ENCODE peak calls at places on chromosomes 7 and 10, in nine cellular contexts. V is IMR-90, O is sigmoid colon, C is heart right ventricle, P is DND-41, S is transverse colon, D is esophagus squamous epithelium, K is uterus, X is tibial nerve. N is an unnamed sample. For H3K4me1, the result is how much of the 10 kb centered on the place peaks cover.

GRCh38 chr7:33895025-33895804 is 10.1 kb upstream of the BMPER start:
- DNase-seq in V (peak), O (peak), C (peak), P (peak), S (peak), D (no peak), K (peak), X (peak), N (no peak)

GRCh38 chr10:61778137-61778536 is 115.4 kb downstream of the CABCOCO1 start:
- DNase-seq in V (no peak), O (no peak), C (no peak), P (no peak), S (no peak), D (no peak), K (no peak), X (no peak), N (no peak)

GRCh38 chr7:132739271-132739955 is 163.1 kb upstream of the PLXNA4 start:
- DNase-seq in V (peak), O (no peak), C (peak), P (no peak), S (no peak), D (no peak), K (no peak), X (no peak), N (peak)

GRCh38 chr10:17212802-17213204 is 11.3 kb upstream of the TRDMT1 start:
- DNase-seq in V (no peak), O (no peak), C (no peak), P (no peak), S (no peak), D (no peak), K (no peak), X (no peak), N (no peak)

GRCh38 chr10:124646483-124647352 is 97.5 kb downstream of the FAM53B start:
- DNase-seq in V (peak), O (peak), C (peak), P (no peak), S (peak), D (no peak), K (peak), X (peak), N (no peak)

GRCh38 chr7:25288536-25289283 is 60.4 kb upstream of the NPVF start:
- DNase-seq in V (no peak), O (no peak), C (peak), P (no peak), S (no peak), D (no peak), K (no peak), X (no peak), N (no peak)

GRCh38 chr10:31745612-31746376 is 182.8 kb downstream of the ARHGAP12 start:
- DNase-seq in V (peak), O (no peak), C (no peak), P (no peak), S (no peak), D (no peak), K (no peak), X (no peak), N (peak)

GRCh38 chr7:11737723-11738122 is 94.3 kb downstream of the THSD7A start:
- DNase-seq in V (peak), O (no peak), C (no peak), P (no peak), S (no peak), D (no peak), K (no peak), X (no peak), N (no peak)

GRCh38 chr10:72746606-72747357 is 54.8 kb downstream of the MCU start:
- DNase-seq in V (no peak), O (no peak), C (no peak), P (no peak), S (no peak), D (no peak), K (no peak), X (no peak), N (no peak)

GRCh38 chr7:19112290-19113000 is 5.0 kb downstream of the TWIST1 start:
- DNase-seq in V (peak), O (peak), C (no peak), P (no peak), S (no peak), D (no peak), K (no peak), X (no peak), N (no peak)

GRCh38 chr7:167087-167855 is 25.1 kb upstream of the FAM20C start:
- DNase-seq in V (no peak), O (peak), C (no peak), P (no peak), S (no peak), D (no peak), K (no peak), X (no peak), N (no peak)

GRCh38 chr10:78551184-78552005 is 517.4 kb upstream of the ZMIZ1 start:
- DNase-seq in V (no peak), O (no peak), C (no peak), P (peak), S (no peak), D (no peak), K (no peak), X (no peak), N (no peak)

GRCh38 chr10:110850099-110850498 is 21.6 kb upstream of the PDCD4 start:
- DNase-seq in V (no peak), O (no peak), C (no peak), P (no peak), S (no peak), D (no peak), K (no peak), X (no peak), N (no peak)
- H3K4me1 ChIP-seq in V (under half), O (under half), C (under half), P (under half), S (under half), D (half or more), K (under half), X (under half), N (under half)

GRCh38 chr10:106825996-106826395 is 338.5 kb downstream of the SORCS1 start:
- DNase-seq in V (no peak), O (no peak), C (no peak), P (no peak), S (no peak), D (no peak), K (no peak), X (no peak), N (no peak)

DNA sequence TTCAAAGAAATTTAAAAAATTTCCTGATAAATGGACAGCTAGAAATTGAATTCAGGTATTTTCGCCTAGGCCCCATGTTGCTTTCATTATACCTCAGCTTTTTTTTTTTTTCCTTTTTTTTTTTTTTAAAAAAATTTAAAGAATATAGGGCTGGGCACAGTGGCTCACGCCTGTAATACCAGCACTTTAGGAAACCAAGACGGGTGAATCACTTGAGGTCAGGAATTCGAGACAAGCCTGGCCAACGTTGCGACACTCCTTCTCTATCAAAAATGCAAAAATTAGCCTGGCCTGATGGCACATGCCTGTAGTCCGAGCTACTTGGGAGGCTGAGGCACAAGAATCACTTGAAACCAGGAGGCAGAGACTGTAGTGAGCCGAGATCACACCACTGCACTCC is 334.0 kb downstream of the SORCS1 start:
- DNase-seq in V (no peak), O (no peak), C (no peak), P (no peak), S (no peak), D (no peak), K (no peak), X (no peak), N (no peak)
- H3K27ac ChIP-seq in V (no peak), O (no peak), C (no peak), P (no peak), S (no peak), D (no peak), K (no peak), X (no peak), N (no peak)

GRCh38 chr7:157397751-157398691 is 61.2 kb downstream of the DNAJB6 start:
- DNase-seq in V (peak), O (peak), C (peak), P (no peak), S (peak), D (no peak), K (peak), X (no peak), N (peak)
- TF ChIP-seq CTCF in V (peak), O (no peak), C (peak), P (peak), S (peak), D (no peak), K (peak), X (peak), N (peak)

GRCh38 chr10:109504401-109504800 is 418.9 kb downstream of the XPNPEP1 start:
- DNase-seq in V (no peak), O (no peak), C (no peak), P (no peak), S (no peak), D (no peak), K (peak), X (no peak), N (no peak)
- H3K4me1 ChIP-seq in V (under half), O (under half), C (under half), P (under half), S (under half), D (under half), K (under half), X (under half), N (under half)

GRCh38 chr7:104677587-104677986 is 336.4 kb upstream of the KMT2E start:
- DNase-seq in V (no peak), O (no peak), C (no peak), P (no peak), S (no peak), D (no peak), K (no peak), X (no peak), N (no peak)
- H3K27ac ChIP-seq in V (no peak), O (no peak), C (no peak), P (no peak), S (no peak), D (no peak), K (no peak), X (no peak), N (no peak)